ENCODE peak calls at places on chromosomes 5 and 9, in eight cellular contexts. I, Z, O, P, S, H, W and B are unnamed samples.

GRCh38 chr5:151758430-151759241 is at the start of gene ATOX1:
- DNase-seq in S (peak), W (peak), I (peak), H (peak), P (peak), Z (peak), O (peak), B (peak)

GRCh38 chr9:102497709-102498108 is 497.4 kb upstream of the CYLC2 start:
- DNase-seq in Z (no peak), O (no peak), H (no peak), P (no peak), W (no peak), S (no peak), I (no peak), B (no peak)

GRCh38 chr5:174876-175465 is 16.3 kb upstream of the LRRC14B start:
- DNase-seq in P (no peak), H (no peak), Z (no peak), O (no peak), W (no peak), S (no peak), I (no peak), B (no peak)

GRCh38 chr5:113552137-113552536 is 38.6 kb downstream of the YTHDC2 start:
- DNase-seq in H (no peak), I (no peak), S (no peak), W (no peak), Z (peak), O (no peak), P (no peak), B (no peak)

GRCh38 chr9:134591573-134591981 is 50.0 kb upstream of the COL5A1 start:
- DNase-seq in W (no peak), P (no peak), Z (peak), H (no peak), O (no peak), S (no peak), I (no peak), B (no peak)

GRCh38 chr5:10330511-10331105 is 22.9 kb upstream of the MARCHF6 start:
- DNase-seq in H (peak), Z (peak), S (no peak), I (no peak), O (no peak), W (no peak), P (no peak), B (no peak)

GRCh38 chr9:2469681-2470141 is 151.9 kb upstream of the VLDLR start:
- DNase-seq in H (peak), W (no peak), I (peak), O (peak), S (peak), P (no peak), Z (peak), B (peak)

GRCh38 chr5:31854181-31854624 is 215.3 kb downstream of the PDZD2 start:
- DNase-seq in P (no peak), I (no peak), H (no peak), S (no peak), O (peak), W (no peak), Z (no peak), B (no peak)

GRCh38 chr9:20040991-20041606 is 252.3 kb upstream of the SLC24A2 start:
- DNase-seq in W (no peak), Z (no peak), I (no peak), H (no peak), P (no peak), S (no peak), O (no peak), B (no peak)

GRCh38 chr5:68656936-68657857 is 436.6 kb upstream of the SLC30A5 start:
- DNase-seq in I (no peak), W (no peak), H (no peak), O (no peak), P (no peak), S (no peak), Z (no peak), B (no peak)

GRCh38 chr9:132989414-132989996 is 11.0 kb downstream of the GFI1B start:
- DNase-seq in I (no peak), S (no peak), W (no peak), Z (no peak), O (no peak), H (no peak), P (no peak), B (no peak)

GRCh38 chr9:104078596-104078995 is 15.5 kb upstream of the SMC2 start:
- DNase-seq in S (no peak), Z (no peak), O (no peak), W (no peak), P (no peak), I (no peak), H (no peak), B (no peak)

GRCh38 chr9:33785914-33786313 is 9.4 kb upstream of the PRSS3 start:
- DNase-seq in S (no peak), O (no peak), Z (peak), I (peak), P (no peak), W (no peak), H (no peak), B (no peak)

GRCh38 chr9:128550770-128551651 is 1.4 kb upstream of the SPTAN1 start:
- DNase-seq in S (no peak), I (no peak), W (no peak), H (no peak), O (no peak), Z (no peak), P (no peak), B (no peak)

GRCh38 chr5:181203842-181204560 is 995 bp downstream of the TRIM7 start:
- DNase-seq in H (peak), I (no peak), O (no peak), P (no peak), W (no peak), S (no peak), Z (no peak), B (no peak)

GRCh38 chr9:4530375-4530774 is 40.1 kb downstream of the SLC1A1 start:
- DNase-seq in W (no peak), P (no peak), I (no peak), Z (no peak), O (no peak), H (no peak), S (no peak), B (peak)

GRCh38 chr9:91495450-91495849 is 71.8 kb upstream of the NFIL3 start:
- DNase-seq in Z (peak), H (no peak), S (no peak), O (no peak), I (no peak), W (no peak), P (no peak), B (no peak)

GRCh38 chr9:129773262-129774048 is 20.6 kb upstream of the PTGES start:
- DNase-seq in I (no peak), P (no peak), W (no peak), H (peak), O (no peak), S (no peak), Z (peak), B (no peak)

GRCh38 chr5:123881791-123882244 is 369.8 kb downstream of the CSNK1G3 start:
- DNase-seq in P (no peak), Z (no peak), O (no peak), I (no peak), S (no peak), H (no peak), W (no peak), B (no peak)

GRCh38 chr5:139138790-139139189 is 59.4 kb downstream of the SIL1 start:
- DNase-seq in O (peak), H (peak), W (no peak), I (no peak), S (no peak), Z (no peak), P (no peak), B (no peak)

GRCh38 chr5:8843766-8844165 is 702.1 kb downstream of the SEMA5A start:
- DNase-seq in S (no peak), H (no peak), I (no peak), Z (no peak), P (no peak), W (no peak), O (no peak), B (no peak)

GRCh38 chr5:27020965-27021364 is 17.4 kb downstream of the CDH9 start:
- DNase-seq in O (no peak), H (no peak), P (no peak), S (no peak), W (no peak), Z (peak), I (no peak), B (no peak)

GRCh38 chr9:21931428-21931827 is 62.8 kb downstream of the CDKN2A start:
- DNase-seq in Z (no peak), P (no peak), I (no peak), H (no peak), O (no peak), W (no peak), S (no peak), B (no peak)

GRCh38 chr5:175343292-175343691 is 100.7 kb downstream of the DRD1 start:
- DNase-seq in W (no peak), O (no peak), Z (no peak), P (no peak), I (no peak), S (no peak), H (no peak), B (no peak)

GRCh38 chr5:1240496-1241260 is 15.5 kb downstream of the SLC6A18 start:
- DNase-seq in S (no peak), Z (no peak), H (no peak), P (no peak), O (no peak), I (no peak), W (no peak), B (no peak)

GRCh38 chr5:31133488-31133887 is 60.0 kb upstream of the CDH6 start:
- DNase-seq in S (no peak), I (no peak), P (no peak), Z (peak), H (no peak), O (peak), W (no peak), B (no peak)

GRCh38 chr5:18171684-18172083 is 537.4 kb downstream of the TAF11L14 start:
- DNase-seq in Z (peak), P (no peak), H (no peak), O (no peak), W (no peak), S (no peak), I (no peak), B (no peak)

GRCh38 chr5:116084231-116084630 is 594 bp upstream of the COMMD10 start:
- DNase-seq in P (no peak), I (peak), Z (no peak), W (no peak), S (peak), H (no peak), O (no peak), B (no peak)

GRCh38 chr9:129876815-129877214 is 41.6 kb downstream of the USP20 start:
- DNase-seq in P (no peak), I (no peak), Z (no peak), O (no peak), S (no peak), W (no peak), H (no peak), B (no peak)

GRCh38 chr5:141779642-141780041 is 97.6 kb upstream of the ARAP3 start:
- DNase-seq in P (peak), H (no peak), Z (no peak), W (no peak), O (no peak), S (peak), I (no peak), B (no peak)

GRCh38 chr5:5374034-5374715 is 48.3 kb upstream of the ICE1 start:
- DNase-seq in S (no peak), H (no peak), O (no peak), I (no peak), Z (peak), W (no peak), P (no peak), B (no peak)

GRCh38 chr9:133170716-133171115 is 7.0 kb upstream of the GBGT1 start:
- DNase-seq in W (no peak), S (no peak), Z (no peak), O (no peak), P (no peak), I (no peak), H (peak), B (no peak)

GRCh38 chr9:134734270-134734669 is 92.7 kb downstream of the COL5A1 start:
- DNase-seq in I (no peak), Z (no peak), O (no peak), S (no peak), P (no peak), W (no peak), H (no peak), B (no peak)

GRCh38 chr5:149060325-149060724 is 2.5 kb downstream of the SH3TC2 start:
- DNase-seq in W (no peak), Z (peak), H (peak), I (no peak), O (no peak), P (no peak), S (no peak), B (no peak)

GRCh38 chr9:6144947-6145346 is 70.7 kb upstream of the IL33 start:
- DNase-seq in W (no peak), S (no peak), P (no peak), H (no peak), O (no peak), I (no peak), Z (no peak), B (no peak)

GRCh38 chr9:22208846-22209585 is 199.9 kb upstream of the CDKN2B start:
- DNase-seq in O (no peak), Z (peak), I (no peak), H (no peak), S (peak), W (no peak), P (no peak), B (no peak)

GRCh38 chr9:15308511-15308910 is 1.5 kb upstream of the TTC39B start:
- DNase-seq in W (no peak), I (no peak), H (no peak), S (no peak), P (no peak), Z (no peak), O (no peak), B (no peak)

GRCh38 chr5:134275822-134276221 is 49.9 kb upstream of the PPP2CA start:
- DNase-seq in O (no peak), Z (no peak), H (no peak), P (no peak), W (no peak), I (no peak), S (no peak), B (peak)